ENCODE peak calls at places on chromosomes 4 and X, in eight cellular contexts. U is astrocyte, J is ovary, R is bronchial epithelial cell, E is right atrium auricular region, Y is uterus, X is tibial nerve, A is breast epithelium. W is an unnamed sample.

GRCh38 chrX:39749728-39750127 is 348.0 kb downstream of the BCOR start:
- DNase-seq in U (no peak), J (no peak), R (no peak), E (no peak), Y (no peak), X (no peak), A (no peak), W (no peak)

GRCh38 chrX:10952619-10953018 is 158.5 kb upstream of the HCCS start:
- DNase-seq in U (no peak), J (no peak), R (no peak), E (no peak), Y (no peak), X (no peak), A (no peak), W (no peak)

GRCh38 chr4:2954358-2955185 is 8.6 kb downstream of the NOP14 start:
- DNase-seq in U (no peak), J (no peak), R (no peak), E (no peak), Y (no peak), X (no peak), A (no peak), W (no peak)

GRCh38 chrX:45750639-45751038 is 550.0 kb upstream of the DIPK2B start:
- DNase-seq in U (peak; percentile 50), J (no peak), R (peak; percentile 59), E (no peak), Y (no peak), X (no peak), A (peak; percentile 57), W (no peak)

GRCh38 chrX:3771756-3772155 is 58.3 kb upstream of the PRKX start:
- DNase-seq in U (no peak), J (no peak), R (no peak), E (no peak), Y (no peak), X (no peak), A (no peak), W (no peak)

GRCh38 chrX:56314334-56314733 is 82.2 kb downstream of the KLF8 start:
- DNase-seq in U (no peak), J (no peak), R (no peak), E (no peak), Y (no peak), X (no peak), A (no peak), W (no peak)

GRCh38 chr4:38100474-38101255 is 140.5 kb downstream of the PTTG2 start:
- DNase-seq in U (no peak), J (no peak), R (no peak), E (no peak), Y (no peak), X (no peak), A (no peak), W (no peak)

GRCh38 chrX:110082156-110082555 is 79.2 kb downstream of the TMEM164 start:
- DNase-seq in U (peak; percentile 95), J (peak; percentile 39), R (peak; percentile 93), E (no peak), Y (no peak), X (no peak), A (no peak), W (no peak)

GRCh38 chrX:65635371-65635770 is 32.1 kb upstream of the MSN start:
- DNase-seq in U (no peak), J (peak; percentile 66), R (no peak), E (no peak), Y (peak; percentile 41), X (peak; percentile 6), A (no peak), W (peak; percentile 39)

GRCh38 chrX:140766024-140766611 is 56.6 kb downstream of the LINC00632 start:
- DNase-seq in U (peak; percentile 35), J (peak; percentile 34), R (peak; percentile 13), E (peak; percentile 68), Y (peak; percentile 20), X (peak; percentile 25), A (no peak), W (peak; percentile 68)

GRCh38 chr4:119087121-119087520 is 48.5 kb upstream of the MYOZ2 start:
- DNase-seq in U (no peak), J (no peak), R (peak; percentile 29), E (no peak), Y (no peak), X (no peak), A (no peak), W (no peak)

GRCh38 chr4:112910109-112910736 is 139.2 kb upstream of the ANK2 start:
- DNase-seq in U (peak; percentile 60), J (peak; percentile 23), R (no peak), E (no peak), Y (no peak), X (peak; percentile 38), A (no peak), W (no peak)

GRCh38 chr4:27248829-27249228 is 388.2 kb downstream of the STIM2 start:
- DNase-seq in U (peak; percentile 50), J (no peak), R (no peak), E (no peak), Y (no peak), X (no peak), A (no peak), W (no peak)

GRCh38 chrX:150234126-150234525 is 129.0 kb upstream of the MAMLD1 start:
- DNase-seq in U (peak; percentile 66), J (no peak), R (no peak), E (no peak), Y (no peak), X (no peak), A (no peak), W (no peak)

GRCh38 chr4:20682853-20683252 is 17.4 kb upstream of the PACRGL start:
- DNase-seq in U (no peak), J (no peak), R (no peak), E (no peak), Y (no peak), X (no peak), A (no peak), W (no peak)

GRCh38 chr4:16916719-16917337 is 18.4 kb upstream of the LDB2 start:
- DNase-seq in U (no peak), J (no peak), R (peak; percentile 30), E (no peak), Y (no peak), X (peak; percentile 35), A (no peak), W (no peak)

GRCh38 chr4:69098470-69098869 is 2.2 kb downstream of the UGT2B7 start:
- DNase-seq in U (no peak), J (no peak), R (peak; percentile 52), E (no peak), Y (no peak), X (no peak), A (no peak), W (no peak)

GRCh38 chr4:170716868-170717267 is 627.1 kb upstream of the AADAT start:
- DNase-seq in U (no peak), J (no peak), R (no peak), E (no peak), Y (no peak), X (no peak), A (no peak), W (no peak)

GRCh38 chr4:113961322-113961698 is 18.1 kb downstream of the ARSJ start:
- DNase-seq in U (peak; percentile 62), J (no peak), R (peak; percentile 65), E (no peak), Y (no peak), X (no peak), A (no peak), W (no peak)

GRCh38 chrX:68703369-68703768 is 55.9 kb downstream of the STARD8 start:
- DNase-seq in U (no peak), J (no peak), R (no peak), E (no peak), Y (no peak), X (no peak), A (no peak), W (no peak)

GRCh38 chr4:181650033-181650825 is 593.0 kb upstream of the TENM3 start:
- DNase-seq in U (peak; percentile 58), J (no peak), R (no peak), E (no peak), Y (no peak), X (no peak), A (no peak), W (no peak)

DNA sequence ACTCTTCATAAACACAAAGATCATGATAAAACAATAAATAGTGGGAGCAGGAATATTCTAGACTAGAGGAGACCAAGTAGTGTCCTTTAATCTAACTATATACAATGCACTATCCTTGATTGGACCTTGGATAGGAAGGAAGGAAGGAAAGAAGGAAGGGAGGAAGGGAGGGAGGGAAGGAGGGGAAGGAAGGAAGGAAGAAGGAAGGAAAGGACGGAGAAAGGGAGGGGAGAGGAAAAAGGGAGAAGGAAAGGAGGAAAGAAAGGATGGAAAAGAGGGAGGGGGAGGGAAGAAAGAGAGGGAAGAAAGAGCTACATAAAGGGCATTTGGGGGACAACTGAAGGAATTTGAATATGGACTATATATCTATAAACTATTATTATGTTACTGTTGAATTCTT is 95.0 kb upstream of the SMARCAD1 start:
- DNase-seq in U (no peak), J (no peak), R (no peak), E (no peak), Y (no peak), X (no peak), A (no peak), W (no peak)
- H3K36me3 ChIP-seq in U (no peaks in the 10 kb centered on the region), J (no peaks in the 10 kb centered on the region), R (no peaks in the 10 kb centered on the region), E (no peaks in the 10 kb centered on the region), Y (no peaks in the 10 kb centered on the region), X (no peaks in the 10 kb centered on the region), A (no peaks in the 10 kb centered on the region), W (no peaks in the 10 kb centered on the region)

DNA sequence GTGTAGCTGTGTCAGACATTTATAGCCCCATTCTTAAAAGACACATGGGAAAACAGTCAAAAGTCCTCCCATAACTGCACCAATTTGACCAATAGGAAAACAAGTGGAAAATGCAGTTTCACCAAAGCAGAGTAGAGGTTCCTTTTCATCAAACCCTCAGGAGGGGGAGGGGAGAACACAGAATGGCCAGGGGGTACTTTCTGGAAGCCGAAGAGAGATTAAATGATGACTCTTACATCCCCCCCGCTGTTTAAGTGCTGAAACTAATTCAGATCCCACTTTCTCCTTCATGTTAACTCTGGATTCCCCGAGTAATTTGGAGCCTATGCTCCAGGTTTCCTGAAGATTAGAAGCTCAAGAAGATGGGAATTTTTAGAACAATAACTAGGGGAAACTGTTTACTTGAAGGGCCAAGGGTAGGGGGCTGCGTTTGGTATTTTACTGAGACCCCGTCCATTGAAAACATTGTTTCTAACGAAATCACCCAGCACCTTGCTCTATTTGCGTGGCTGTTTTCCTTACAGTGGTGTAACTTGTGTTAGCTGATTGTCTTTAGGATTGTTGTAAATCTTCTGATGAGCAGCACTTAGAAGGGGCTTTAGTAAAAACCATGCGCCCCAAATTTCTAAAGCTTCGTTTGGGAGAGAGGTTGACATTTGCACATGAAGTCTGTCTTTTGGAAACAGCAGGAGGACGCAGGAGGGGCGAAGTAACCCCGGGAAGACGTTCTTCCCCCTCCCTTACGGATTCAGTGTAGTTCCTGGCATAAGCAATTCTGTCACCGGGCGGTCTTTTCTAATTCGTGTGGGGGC is 2.2 kb upstream of the LEF1 start:
- DNase-seq in U (no peak), J (no peak), R (no peak), E (no peak), Y (no peak), X (no peak), A (no peak), W (no peak)
- H3K4me3 ChIP-seq in U (peak overlapping the region; percentile 28), J (no peak overlapping the region), R (no peak overlapping the region), E (no peak overlapping the region), Y (no peak overlapping the region), X (peak overlapping the region; percentile 67), A (peak overlapping the region; percentile 71), W (no peak overlapping the region)

GRCh38 chr4:168843635-168844034 is 166.4 kb downstream of the CBR4 start:
- DNase-seq in U (no peak), J (no peak), R (peak; percentile 92), E (no peak), Y (no peak), X (no peak), A (peak; percentile 75), W (no peak)
- H3K36me3 ChIP-seq in U (peaks cover 22% of the 10 kb centered on the region), J (no peaks in the 10 kb centered on the region), R (peaks cover 6% of the 10 kb centered on the region), E (no peaks in the 10 kb centered on the region), Y (no peaks in the 10 kb centered on the region), X (no peaks in the 10 kb centered on the region), A (no peaks in the 10 kb centered on the region), W (no peaks in the 10 kb centered on the region)

GRCh38 chrX:79413009-79413408 is 45.9 kb upstream of the ITM2A start:
- DNase-seq in U (no peak), J (no peak), R (peak; percentile 7), E (no peak), Y (no peak), X (peak; percentile 6), A (no peak), W (no peak)
- H3K4me3 ChIP-seq in U (no peak overlapping the region), J (no peak overlapping the region), R (no peak overlapping the region), E (peak overlapping the region; percentile 9), Y (no peak overlapping the region), X (peak overlapping the region; percentile 30), A (peak overlapping the region; percentile 48), W (peak overlapping the region; percentile 18)

W was measured in tibial artery.